ENCODE peak calls at places on chromosomes 12 and 14, in four cellular contexts. One of them, this sample, is unnamed. For H3K4me1 and H3K36me3, the result is how much of the 10 kb centered on the place peaks cover.

GRCh38 chr14:34718750-34719304 is 4.4 kb upstream of the CFL2 start:
- DNase-seq in lung: no peak
- DNase-seq in prostate gland: no peak
- DNase-seq in vagina: no peak
- DNase-seq in this sample: no peak

GRCh38 chr12:24852420-24852819 is 96.5 kb downstream of the BCAT1 start:
- DNase-seq in lung: no peak
- DNase-seq in prostate gland: no peak
- DNase-seq in vagina: no peak
- DNase-seq in this sample: no peak

GRCh38 chr14:80216818-80217217 is 5.5 kb upstream of the DIO2 start:
- DNase-seq in lung: no peak
- DNase-seq in prostate gland: no peak
- DNase-seq in vagina: no peak
- DNase-seq in this sample: no peak

GRCh38 chr12:76679778-76680177 is 84.1 kb upstream of the ZDHHC17 start:
- DNase-seq in lung: no peak
- DNase-seq in prostate gland: no peak
- DNase-seq in vagina: no peak
- DNase-seq in this sample: no peak

GRCh38 chr14:99033951-99034350 is 238.0 kb downstream of the BCL11B start:
- DNase-seq in lung: no peak
- DNase-seq in prostate gland: no peak
- DNase-seq in vagina: no peak
- DNase-seq in this sample: no peak

GRCh38 chr12:111072299-111072698 is 151.9 kb upstream of the MYL2 start:
- DNase-seq in lung: no peak
- DNase-seq in prostate gland: no peak
- DNase-seq in vagina: no peak
- DNase-seq in this sample: no peak

GRCh38 chr12:102722147-102722546 is 194.9 kb downstream of the PAH start:
- DNase-seq in lung: no peak
- DNase-seq in prostate gland: no peak
- DNase-seq in vagina: no peak
- DNase-seq in this sample: no peak

GRCh38 chr14:22781606-22782000 is 15.1 kb downstream of the OXA1L start:
- DNase-seq in lung: no peak
- DNase-seq in prostate gland: no peak
- DNase-seq in vagina: no peak
- DNase-seq in this sample: no peak

GRCh38 chr14:103519837-103520212 is 2.8 kb downstream of the CKB start:
- DNase-seq in lung: no peak
- DNase-seq in prostate gland: no peak
- DNase-seq in vagina: no peak
- DNase-seq in this sample: peak

GRCh38 chr12:96326628-96327227 is 73.5 kb downstream of the CDK17 start:
- DNase-seq in lung: no peak
- DNase-seq in prostate gland: no peak
- DNase-seq in vagina: no peak
- DNase-seq in this sample: no peak

GRCh38 chr12:87812030-87812429 is 217.2 kb downstream of the C12orf50 start:
- DNase-seq in lung: no peak
- DNase-seq in prostate gland: no peak
- DNase-seq in vagina: no peak
- DNase-seq in this sample: no peak

GRCh38 chr14:93329965-93330608 is 2.7 kb downstream of the BTBD7 start:
- DNase-seq in lung: no peak
- DNase-seq in prostate gland: no peak
- DNase-seq in vagina: no peak
- DNase-seq in this sample: no peak

GRCh38 chr12:92859650-92860386 is 69.3 kb downstream of the EEA1 start:
- DNase-seq in lung: no peak
- DNase-seq in prostate gland: no peak
- DNase-seq in vagina: no peak
- DNase-seq in this sample: no peak

GRCh38 chr12:89693639-89694202 is 14.9 kb downstream of the ATP2B1 start:
- DNase-seq in lung: no peak
- DNase-seq in prostate gland: no peak
- DNase-seq in vagina: no peak
- DNase-seq in this sample: no peak

GRCh38 chr12:12181516-12181915 is 85.3 kb downstream of the LRP6 start:
- DNase-seq in lung: no peak
- DNase-seq in prostate gland: no peak
- DNase-seq in vagina: no peak
- DNase-seq in this sample: no peak

GRCh38 chr14:80212025-80212402 is 710 bp upstream of the DIO2 start:
- DNase-seq in lung: no peak
- DNase-seq in prostate gland: no peak
- DNase-seq in vagina: no peak
- DNase-seq in this sample: peak

GRCh38 chr12:27289414-27289813 is 43.2 kb upstream of the BMAL2 start:
- DNase-seq in lung: no peak
- DNase-seq in prostate gland: no peak
- DNase-seq in vagina: no peak
- DNase-seq in this sample: no peak

GRCh38 chr12:123237646-123238329 is 4.6 kb downstream of the MTRFR start:
- DNase-seq in lung: peak
- DNase-seq in prostate gland: peak
- DNase-seq in vagina: no peak
- DNase-seq in this sample: peak

GRCh38 chr14:67729072-67729561 is 27.4 kb downstream of the RDH12 start:
- DNase-seq in lung: peak
- DNase-seq in prostate gland: peak
- DNase-seq in vagina: no peak
- DNase-seq in this sample: peak

GRCh38 chr12:115946867-115947695 is 330.4 kb downstream of the MED13L start:
- DNase-seq in lung: no peak
- DNase-seq in prostate gland: no peak
- DNase-seq in vagina: no peak
- DNase-seq in this sample: no peak

GRCh38 chr12:115944851-115945496 is 332.5 kb downstream of the MED13L start:
- DNase-seq in lung: peak
- DNase-seq in prostate gland: no peak
- DNase-seq in vagina: no peak
- DNase-seq in this sample: no peak

GRCh38 chr12:115946092-115946491 is 331.4 kb downstream of the MED13L start:
- DNase-seq in lung: no peak
- DNase-seq in prostate gland: no peak
- DNase-seq in vagina: no peak
- DNase-seq in this sample: no peak

GRCh38 chr12:115949675-115950074 is 327.8 kb downstream of the MED13L start:
- DNase-seq in lung: no peak
- DNase-seq in prostate gland: no peak
- DNase-seq in vagina: no peak
- DNase-seq in this sample: no peak

DNA sequence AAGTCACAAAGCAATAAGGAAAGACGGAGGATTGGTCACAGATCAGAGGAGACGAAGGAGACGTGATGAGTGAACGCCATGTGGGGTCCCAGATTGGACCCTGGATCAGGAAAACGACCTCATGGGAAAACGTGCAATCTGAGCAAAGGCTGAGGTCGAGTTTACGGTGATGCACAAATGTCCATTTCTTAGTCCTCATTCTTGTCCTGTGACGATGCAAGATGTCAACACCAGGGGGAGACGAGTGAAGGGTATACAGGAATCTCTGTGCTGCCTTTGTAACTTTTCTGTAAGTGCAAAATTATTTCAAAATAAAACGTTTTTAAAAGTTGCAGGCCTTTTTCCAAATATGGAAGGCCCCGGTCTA is 329.8 kb downstream of the MED13L start:
- DNase-seq in lung: no peak
- DNase-seq in prostate gland: no peak
- DNase-seq in vagina: no peak
- DNase-seq in this sample: no peak
- TF ChIP-seq CTCF in lung: no peak
- TF ChIP-seq CTCF in prostate gland: no peak
- TF ChIP-seq CTCF in vagina: no peak
- TF ChIP-seq CTCF in this sample: no peak

DNA sequence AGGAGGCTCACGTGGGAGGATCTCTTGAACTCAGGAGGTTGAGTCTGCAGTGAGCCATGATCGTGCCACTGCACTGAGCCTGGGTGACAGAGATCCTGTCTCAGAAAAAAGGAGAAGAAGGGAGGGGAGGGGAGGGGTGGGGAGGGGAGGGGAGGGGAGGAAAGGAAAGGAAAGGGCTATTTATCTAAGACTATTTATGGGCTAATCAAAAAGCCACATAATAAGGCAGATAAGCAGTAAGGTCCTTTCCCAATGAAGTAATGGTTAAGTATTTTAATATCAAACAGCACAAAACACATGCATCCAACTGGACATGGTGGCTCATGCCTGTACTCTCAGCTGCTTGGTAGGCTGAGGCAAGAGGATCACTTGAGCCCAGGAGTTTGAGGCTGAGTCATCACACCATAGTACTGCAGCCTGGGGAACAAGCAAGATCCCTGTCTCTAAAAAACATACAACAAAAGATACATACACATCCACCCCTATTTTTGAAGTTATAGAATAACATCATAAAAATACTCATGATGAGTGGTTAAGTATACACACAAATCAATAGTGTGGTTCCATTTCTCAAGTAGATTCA is 9.7 kb downstream of the PAWR start:
- DNase-seq in lung: no peak
- DNase-seq in prostate gland: no peak
- DNase-seq in vagina: no peak
- DNase-seq in this sample: peak
- H3K4me1 ChIP-seq in lung: under half
- H3K4me1 ChIP-seq in prostate gland: under half
- H3K4me1 ChIP-seq in vagina: under half
- H3K4me1 ChIP-seq in this sample: under half

GRCh38 chr14:74475678-74476077 is 17.4 kb downstream of the NPC2 start:
- DNase-seq in lung: no peak
- DNase-seq in prostate gland: no peak
- DNase-seq in vagina: no peak
- DNase-seq in this sample: no peak
- H3K36me3 ChIP-seq in lung: under half
- H3K36me3 ChIP-seq in prostate gland: under half
- H3K36me3 ChIP-seq in vagina: under half
- H3K36me3 ChIP-seq in this sample: under half

GRCh38 chr12:50261654-50262053 is 21.7 kb downstream of the LIMA1 start:
- DNase-seq in lung: no peak
- DNase-seq in prostate gland: no peak
- DNase-seq in vagina: no peak
- DNase-seq in this sample: no peak
- TF ChIP-seq CTCF in lung: no peak
- TF ChIP-seq CTCF in prostate gland: no peak
- TF ChIP-seq CTCF in vagina: no peak
- TF ChIP-seq CTCF in this sample: no peak

GRCh38 chr12:31887109-31887811 is 72.0 kb upstream of the RESF1 start:
- DNase-seq in lung: no peak
- DNase-seq in prostate gland: no peak
- DNase-seq in vagina: no peak
- DNase-seq in this sample: no peak
- H3K4me1 ChIP-seq in lung: under half
- H3K4me1 ChIP-seq in prostate gland: under half
- H3K4me1 ChIP-seq in vagina: under half
- H3K4me1 ChIP-seq in this sample: under half

This sample was measured in thyroid gland.